ENCODE peak calls at places on chromosomes 13 and 19, in seven cellular contexts. K, Z, S, J, P, W and Q are unnamed samples.

GRCh38 chr13:78587395-78587794 is 16.0 kb downstream of the POU4F1 start:
- DNase-seq in K (no peak), S (no peak), Z (no peak), W (no peak), P (no peak), J (no peak), Q (no peak)

GRCh38 chr19:47120461-47120860 is 6.9 kb upstream of the ZC3H4 start:
- DNase-seq in P (no peak), K (no peak), W (no peak), J (no peak), Z (no peak), S (no peak), Q (no peak)

GRCh38 chr19:43465468-43466120 is at the start of gene LYPD3:
- DNase-seq in S (no peak), W (no peak), P (no peak), J (no peak), Z (no peak), K (peak; percentile 31), Q (no peak)

GRCh38 chr19:43631491-43631890 is 8.2 kb downstream of the CADM4 start:
- DNase-seq in J (no peak), K (no peak), W (no peak), Z (no peak), S (no peak), P (no peak), Q (no peak)

GRCh38 chr13:110346661-110347067 is 39.6 kb downstream of the COL4A2 start:
- DNase-seq in K (no peak), Z (no peak), P (no peak), J (no peak), W (no peak), S (no peak), Q (no peak)

GRCh38 chr19:46392252-46392801 is 21.0 kb downstream of the CCDC8 start:
- DNase-seq in P (no peak), K (peak; percentile 63), W (no peak), J (no peak), S (no peak), Z (no peak), Q (no peak)

GRCh38 chr13:90968510-90968909 is 379.0 kb upstream of the MIR17HG start:
- DNase-seq in P (no peak), K (no peak), J (peak; percentile 58), S (no peak), Z (no peak), W (no peak), Q (no peak)

GRCh38 chr13:49533011-49533410 is 37.3 kb downstream of the PHF11 start:
- DNase-seq in K (no peak), P (no peak), W (no peak), Z (no peak), J (no peak), S (no peak), Q (no peak)

GRCh38 chr13:25973576-25973975 is 78.2 kb downstream of the SHISA2 start:
- DNase-seq in P (no peak), J (no peak), Z (no peak), S (peak; percentile 13), K (no peak), W (no peak), Q (peak; percentile 42)

GRCh38 chr19:8881512-8881911 is 49.3 kb downstream of the MBD3L1 start:
- DNase-seq in Z (no peak), W (no peak), J (no peak), S (no peak), P (no peak), K (no peak), Q (no peak)

GRCh38 chr13:20721454-20722357 is 18.2 kb downstream of the IL17D start:
- DNase-seq in J (peak; percentile 64), Z (peak; percentile 55), K (peak; percentile 79), W (no peak), S (no peak), P (no peak), Q (no peak)

GRCh38 chr13:26961890-26962615 is 201.5 kb upstream of the GPR12 start:
- DNase-seq in W (peak; percentile 88), Z (no peak), S (no peak), K (no peak), J (no peak), P (no peak), Q (no peak)

GRCh38 chr19:37218592-37218935 is 550 bp downstream of the ZNF383 start:
- DNase-seq in W (no peak), P (peak; percentile 54), J (no peak), Z (no peak), S (no peak), K (peak; percentile 39), Q (no peak)

GRCh38 chr19:29544656-29545360 is 19.0 kb downstream of the VSTM2B start:
- DNase-seq in W (peak; percentile 31), J (no peak), S (no peak), Z (no peak), K (no peak), P (no peak), Q (no peak)

GRCh38 chr13:95474992-95475391 is 77.5 kb upstream of the CLDN10 start:
- DNase-seq in K (no peak), Z (no peak), W (no peak), S (no peak), J (no peak), P (no peak), Q (no peak)

GRCh38 chr13:91139232-91139631 is 208.3 kb upstream of the MIR17HG start:
- DNase-seq in Z (no peak), S (no peak), P (no peak), W (no peak), K (no peak), J (no peak), Q (no peak)

GRCh38 chr19:50315773-50316448 is 13.3 kb downstream of the KCNC3 start:
- DNase-seq in K (no peak), S (no peak), W (no peak), Z (no peak), P (no peak), J (peak; percentile 67), Q (no peak)

GRCh38 chr19:2604747-2605329 is 97.7 kb downstream of the GNG7 start:
- DNase-seq in S (no peak), J (no peak), K (no peak), P (no peak), W (no peak), Z (no peak), Q (no peak)

GRCh38 chr19:2607712-2608601 is 94.5 kb downstream of the GNG7 start:
- DNase-seq in S (peak; percentile 65), Z (no peak), P (no peak), K (no peak), W (no peak), J (no peak), Q (peak; percentile 64)

GRCh38 chr19:2600914-2601870 is 101.3 kb downstream of the GNG7 start:
- DNase-seq in W (no peak), S (no peak), J (no peak), K (no peak), Z (no peak), P (no peak), Q (no peak)

GRCh38 chr19:2602391-2603181 is 99.9 kb downstream of the GNG7 start:
- DNase-seq in S (no peak), J (peak; percentile 69), P (no peak), Z (peak; percentile 87), W (peak; percentile 92), K (peak; percentile 81), Q (no peak)

GRCh38 chr19:2603320-2603719 is 99.2 kb downstream of the GNG7 start:
- DNase-seq in Z (peak; percentile 61), J (peak; percentile 42), K (no peak), S (no peak), W (no peak), P (no peak), Q (no peak)
- H3K27ac ChIP-seq in Z (peak overlapping the region; percentile 91), J (peak overlapping the region; percentile 60), K (no peak overlapping the region), S (no peak overlapping the region), W (peak overlapping the region; percentile 95), P (no peak overlapping the region), Q (no peak overlapping the region)

GRCh38 chr19:45098521-45099464 is 5.8 kb downstream of the PPP1R37 start:
- DNase-seq in K (peak; percentile 45), J (no peak), Z (peak; percentile 45), W (no peak), S (no peak), P (no peak), Q (no peak)
- H3K27ac ChIP-seq in K (peak overlapping the region; percentile 31), J (peak overlapping the region; percentile 9), Z (peak overlapping the region; percentile 65), W (no peak overlapping the region), S (no peak overlapping the region), P (no peak overlapping the region), Q (no peak overlapping the region)

GRCh38 chr19:15427991-15428471 is 9.2 kb upstream of the AKAP8L start:
- DNase-seq in W (no peak), S (no peak), P (no peak), J (no peak), K (no peak), Z (no peak), Q (no peak)
- H3K27ac ChIP-seq in W (no peak overlapping the region), S (no peak overlapping the region), P (no peak overlapping the region), J (no peak overlapping the region), K (no peak overlapping the region), Z (no peak overlapping the region), Q (no peak overlapping the region)

DNA sequence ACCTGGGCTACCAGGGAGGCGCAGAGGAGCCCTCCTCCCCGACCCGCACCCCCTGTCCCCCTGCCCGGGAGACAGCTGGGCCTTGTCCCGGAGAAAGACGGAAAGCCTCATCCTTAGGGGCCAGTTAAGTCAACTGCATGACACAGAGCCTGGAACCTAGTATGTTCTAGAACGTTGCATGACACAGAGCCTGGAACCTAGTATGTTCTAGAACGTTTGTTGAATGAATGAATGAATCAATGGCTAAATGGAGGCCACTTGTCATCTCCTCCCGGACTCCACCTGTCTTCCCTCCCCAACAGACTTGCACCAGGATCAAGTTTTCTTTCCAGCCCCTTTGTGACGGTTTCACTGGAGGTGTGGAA is 706 bp downstream of the SERP2 start:
- DNase-seq in S (no peak), Z (no peak), W (no peak), P (no peak), J (no peak), K (no peak), Q (no peak)
- H3K27ac ChIP-seq in S (no peak overlapping the region), Z (peak overlapping the region; percentile 73), W (peak overlapping the region; percentile 47), P (no peak overlapping the region), J (no peak overlapping the region), K (no peak overlapping the region), Q (no peak overlapping the region)

DNA sequence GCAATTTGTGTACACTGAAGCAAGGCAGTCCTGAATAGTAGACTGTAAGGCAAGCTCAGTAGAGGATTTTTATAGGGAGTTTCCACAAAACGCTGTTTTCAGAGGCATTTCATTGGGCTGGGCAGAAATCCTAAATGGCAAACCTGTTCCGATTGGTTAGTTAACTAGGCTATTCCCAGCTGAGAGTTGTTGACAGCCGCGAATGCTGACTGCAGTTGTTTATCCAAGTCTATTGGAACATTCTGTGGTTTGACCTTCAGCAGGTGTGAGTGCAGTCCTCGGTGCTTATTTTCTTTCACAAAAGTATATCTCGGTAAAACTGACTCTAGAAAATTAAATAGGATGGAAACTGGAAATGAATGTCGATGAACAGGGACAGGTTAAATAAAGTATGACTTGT is 45.4 kb downstream of the TPT1 start:
- DNase-seq in Z (no peak), J (no peak), W (no peak), S (no peak), P (no peak), K (peak; percentile 24), Q (no peak)
- H3K27ac ChIP-seq in Z (peak overlapping the region; percentile 0), J (no peak overlapping the region), W (no peak overlapping the region), S (no peak overlapping the region), P (no peak overlapping the region), K (no peak overlapping the region), Q (peak overlapping the region; percentile 74)